ENCODE peak calls at places on chromosomes 2 and 18, in nine cellular contexts. U is IMR-90, T is heart left ventricle, Z is A549, B is stomach, D is spleen, G is right lobe of liver, E is Peyer's patch, R is vagina. K is an unnamed sample.

GRCh38 chr2:108304975-108305374 is 16.3 kb downstream of the SULT1C2 start:
- DNase-seq in Z (no peak), G (no peak), E (no peak), T (no peak), B (no peak), D (no peak), U (no peak), R (no peak), K (no peak)

GRCh38 chr2:206353685-206354084 is 79.2 kb downstream of the ZDBF2 start:
- DNase-seq in D (no peak), E (no peak), U (no peak), G (no peak), B (no peak), R (no peak), T (no peak), Z (no peak), K (no peak)

GRCh38 chr2:56130463-56131070 is 53.2 kb upstream of the CCDC85A start:
- DNase-seq in T (no peak), Z (peak; percentile 18), U (peak; percentile 31), E (no peak), G (no peak), B (no peak), R (no peak), D (no peak), K (peak; percentile 41)

GRCh38 chr2:30373881-30374302 is 73.2 kb upstream of the LCLAT1 start:
- DNase-seq in T (no peak), U (peak; percentile 89), D (no peak), G (no peak), E (no peak), R (no peak), B (no peak), Z (no peak), K (no peak)

GRCh38 chr18:37341016-37341415 is 224.6 kb downstream of the CELF4 start:
- DNase-seq in E (no peak), G (no peak), U (no peak), B (no peak), T (no peak), D (no peak), Z (no peak), R (no peak), K (no peak)

GRCh38 chr2:129741165-129741564 is 238.3 kb upstream of the RAB6C start:
- DNase-seq in D (no peak), U (no peak), E (no peak), B (no peak), Z (no peak), R (no peak), T (no peak), G (no peak), K (no peak)

GRCh38 chr2:217045725-217046475 is 186.0 kb upstream of the TNP1 start:
- DNase-seq in U (peak; percentile 62), B (peak; percentile 32), D (no peak), T (no peak), G (no peak), E (no peak), Z (no peak), R (no peak), K (no peak)

GRCh38 chr2:20196053-20196880 is 28.7 kb downstream of the SDC1 start:
- DNase-seq in E (peak; percentile 82), D (no peak), T (no peak), U (no peak), B (peak; percentile 88), R (no peak), Z (no peak), G (peak; percentile 86), K (no peak)

GRCh38 chr18:58402247-58402646 is 226.6 kb downstream of the ALPK2 start:
- DNase-seq in G (no peak), B (no peak), R (no peak), E (no peak), D (no peak), Z (no peak), U (no peak), T (no peak), K (peak; percentile 13)

GRCh38 chr2:142008135-142008744 is 122.6 kb downstream of the LRP1B start:
- DNase-seq in U (no peak), G (no peak), B (no peak), D (no peak), T (no peak), R (no peak), Z (no peak), E (no peak), K (no peak)

GRCh38 chr2:214126135-214126534 is 284.7 kb upstream of the VWC2L start:
- DNase-seq in B (no peak), Z (no peak), D (no peak), T (no peak), E (no peak), U (peak; percentile 56), R (no peak), G (no peak), K (no peak)

GRCh38 chr2:46997884-46998283 is 82.3 kb upstream of the MCFD2 start:
- DNase-seq in U (no peak), G (no peak), Z (no peak), T (no peak), E (no peak), R (no peak), B (no peak), D (no peak), K (no peak)

GRCh38 chr2:46999084-46999483 is 83.5 kb upstream of the MCFD2 start:
- DNase-seq in Z (no peak), T (no peak), U (no peak), R (no peak), E (no peak), D (no peak), G (no peak), B (no peak), K (no peak)

GRCh38 chr2:46999857-47000678 is 84.5 kb upstream of the MCFD2 start:
- DNase-seq in D (no peak), U (no peak), R (no peak), E (no peak), B (no peak), Z (no peak), G (no peak), T (no peak), K (no peak)

GRCh38 chr2:46997329-46997728 is 81.7 kb upstream of the MCFD2 start:
- DNase-seq in T (no peak), R (no peak), E (no peak), D (no peak), U (no peak), B (no peak), G (no peak), Z (no peak), K (no peak)

DNA sequence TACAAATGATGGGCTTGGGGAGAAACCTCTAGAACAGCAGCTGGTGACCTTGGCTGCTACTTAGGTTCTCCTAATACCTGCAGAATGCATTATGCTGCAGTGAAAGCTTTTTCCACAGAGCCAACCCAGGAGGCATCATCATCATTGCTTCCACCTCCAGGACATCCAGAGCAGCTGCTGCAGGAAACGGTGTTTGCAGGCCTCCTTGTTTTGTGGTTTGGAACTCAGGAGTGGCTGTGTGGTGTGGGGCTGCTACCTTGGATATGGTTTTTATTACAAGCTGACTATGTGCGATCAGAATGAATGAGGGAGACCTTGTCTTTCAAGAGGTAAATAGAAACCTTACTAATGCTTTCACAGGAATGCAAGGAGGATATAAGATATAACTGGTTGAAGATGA is 82.9 kb upstream of the MCFD2 start:
- DNase-seq in Z (no peak), R (no peak), B (no peak), G (no peak), D (no peak), E (no peak), U (no peak), T (no peak), K (no peak)
- TF ChIP-seq POLR2A in Z (no peak), R (no peak), B (no peak), G (no peak), D (no peak), E (no peak), U (no peak), T (no peak), K (no peak)

DNA sequence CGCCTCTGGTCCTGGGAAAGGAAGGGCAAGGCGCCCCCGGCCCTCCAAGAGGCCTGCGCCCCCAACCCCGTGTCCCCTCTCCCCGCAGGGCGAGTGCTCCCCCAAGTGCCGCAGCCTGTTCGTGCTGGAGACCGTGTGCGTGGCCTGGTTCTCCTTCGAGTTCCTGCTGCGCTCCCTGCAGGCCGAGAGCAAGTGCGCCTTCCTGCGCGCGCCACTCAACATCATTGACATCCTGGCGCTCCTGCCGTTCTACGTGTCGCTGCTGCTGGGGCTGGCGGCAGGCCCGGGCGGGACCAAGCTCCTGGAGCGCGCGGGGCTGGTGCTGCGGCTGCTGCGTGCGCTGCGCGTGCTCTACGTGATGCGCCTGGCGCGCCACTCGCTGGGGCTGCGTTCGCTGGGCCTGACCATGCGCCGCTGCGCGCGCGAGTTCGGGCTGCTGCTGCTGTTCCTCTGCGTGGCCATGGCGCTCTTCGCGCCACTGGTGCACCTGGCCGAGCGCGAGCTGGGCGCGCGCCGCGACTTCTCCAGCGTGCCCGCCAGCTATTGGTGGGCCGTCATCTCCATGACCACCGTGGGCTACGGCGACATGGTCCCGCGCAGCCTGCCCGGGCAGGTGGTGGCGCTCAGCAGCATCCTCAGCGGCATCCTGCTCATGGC is 52.4 kb downstream of the SLC66A2 start:
- DNase-seq in B (no peak), U (no peak), G (no peak), T (no peak), R (peak; percentile 49), E (no peak), Z (no peak), D (peak; percentile 64), K (no peak)
- H3K9me3 ChIP-seq in B (peaks cover 26% of the 10 kb centered on the region), U (peaks cover 41% of the 10 kb centered on the region), G (peaks cover 17% of the 10 kb centered on the region), T (no peaks in the 10 kb centered on the region), R (peaks cover 3% of the 10 kb centered on the region), E (peaks cover 9% of the 10 kb centered on the region), Z (peaks cover 34% of the 10 kb centered on the region), D (peaks cover 32% of the 10 kb centered on the region), K (no peaks in the 10 kb centered on the region)

GRCh38 chr18:76463358-76463757 is 31.7 kb downstream of the ZNF516 start:
- DNase-seq in B (no peak), T (no peak), R (no peak), Z (no peak), D (no peak), E (peak; percentile 23), U (no peak), G (no peak), K (no peak)

GRCh38 chr18:76465630-76466409 is 29.2 kb downstream of the ZNF516 start:
- DNase-seq in D (no peak), T (no peak), Z (no peak), E (no peak), U (no peak), G (no peak), R (no peak), B (no peak), K (no peak)

GRCh38 chr18:76463872-76464271 is 31.2 kb downstream of the ZNF516 start:
- DNase-seq in E (no peak), B (no peak), U (no peak), Z (no peak), R (no peak), T (no peak), G (no peak), D (no peak), K (no peak)

GRCh38 chr18:76466410-76466991 is 28.5 kb downstream of the ZNF516 start:
- DNase-seq in R (no peak), T (no peak), B (no peak), E (no peak), G (no peak), D (peak; percentile 83), U (no peak), Z (no peak), K (no peak)

GRCh38 chr18:76464281-76465259 is 30.5 kb downstream of the ZNF516 start:
- DNase-seq in B (no peak), R (no peak), E (no peak), G (no peak), U (no peak), Z (no peak), T (no peak), D (no peak), K (no peak)
- TF ChIP-seq POLR2A in B (no peak), R (no peak), E (no peak), G (no peak), U (no peak), Z (no peak), T (no peak), D (no peak), K (no peak)

GRCh38 chr2:182917924-182918323 is 51.5 kb upstream of the FRZB start:
- DNase-seq in Z (no peak), E (no peak), G (no peak), U (no peak), B (no peak), T (no peak), R (no peak), D (no peak), K (no peak)
- H3K9me3 ChIP-seq in Z (no peaks in the 10 kb centered on the region), E (no peaks in the 10 kb centered on the region), G (no peaks in the 10 kb centered on the region), U (no peaks in the 10 kb centered on the region), B (no peaks in the 10 kb centered on the region), T (no peaks in the 10 kb centered on the region), R (no peaks in the 10 kb centered on the region), D (no peaks in the 10 kb centered on the region), K (no peaks in the 10 kb centered on the region)